ENCODE peak calls at places on chromosome 16, in seven cellular contexts. Q, I, J, C, P, R and X are unnamed samples.

GRCh38 chr16:54446639-54447038 is 160.1 kb upstream of the IRX3 start:
- DNase-seq in Q (peak; percentile 84), R (no peak), P (peak; percentile 40), J (no peak), C (peak; percentile 74), I (peak; percentile 89), X (peak; percentile 92)

GRCh38 chr16:1141716-1142115 is 11.2 kb upstream of the CACNA1H start:
- DNase-seq in C (no peak), P (no peak), Q (no peak), R (no peak), I (no peak), J (no peak), X (no peak)

GRCh38 chr16:17768257-17768656 is 297.5 kb upstream of the XYLT1 start:
- DNase-seq in C (peak; percentile 82), P (no peak), Q (peak; percentile 14), I (no peak), R (no peak), J (no peak), X (peak; percentile 60)

GRCh38 chr16:50308237-50308965 is 42.0 kb downstream of the ADCY7 start:
- DNase-seq in J (no peak), R (no peak), C (no peak), P (no peak), I (no peak), Q (no peak), X (no peak)

GRCh38 chr16:81574168-81574567 is 129.6 kb downstream of the CMIP start:
- DNase-seq in P (no peak), J (no peak), R (no peak), C (no peak), I (no peak), Q (no peak), X (no peak)

GRCh38 chr16:80924372-80924978 is 82.2 kb downstream of the CMC2 start:
- DNase-seq in Q (peak; percentile 79), J (peak; percentile 58), C (peak; percentile 67), P (peak; percentile 30), I (peak; percentile 62), R (peak; percentile 4), X (peak; percentile 24)

GRCh38 chr16:83615131-83615530 is 192.6 kb upstream of the HSBP1 start:
- DNase-seq in P (no peak), I (no peak), Q (no peak), J (no peak), C (peak; percentile 31), R (no peak), X (peak; percentile 24)

GRCh38 chr16:67346328-67346727 is 19.7 kb downstream of the LRRC36 start:
- DNase-seq in R (no peak), I (no peak), C (no peak), J (no peak), P (no peak), Q (no peak), X (no peak)

GRCh38 chr16:3364774-3365427 is 9.2 kb downstream of the OR2C1 start:
- DNase-seq in Q (peak; percentile 94), C (peak; percentile 97), I (no peak), J (no peak), P (peak; percentile 88), R (peak; percentile 83), X (peak; percentile 94)

GRCh38 chr16:81586421-81586820 is 141.8 kb downstream of the CMIP start:
- DNase-seq in C (peak; percentile 24), P (no peak), Q (no peak), I (peak; percentile 83), R (no peak), J (peak; percentile 74), X (peak; percentile 55)

GRCh38 chr16:80680839-80681238 is 123.6 kb downstream of the CDYL2 start:
- DNase-seq in Q (no peak), I (no peak), R (no peak), P (no peak), J (no peak), C (no peak), X (no peak)

GRCh38 chr16:67720236-67720635 is 1.1 kb upstream of the GFOD2 start:
- DNase-seq in R (no peak), P (no peak), J (no peak), Q (peak; percentile 11), I (no peak), C (no peak), X (no peak)

GRCh38 chr16:77789646-77790370 is 1.4 kb downstream of the VAT1L start:
- DNase-seq in C (no peak), P (no peak), I (peak; percentile 10), Q (no peak), J (no peak), R (no peak), X (no peak)

GRCh38 chr16:17359778-17360177 is 111.0 kb downstream of the XYLT1 start:
- DNase-seq in Q (no peak), P (no peak), R (peak; percentile 30), I (peak; percentile 76), C (peak; percentile 79), J (no peak), X (peak; percentile 91)

GRCh38 chr16:28258571-28258970 is 33.8 kb upstream of the SBK1 start:
- DNase-seq in J (no peak), Q (peak; percentile 19), I (no peak), C (no peak), R (no peak), P (peak; percentile 67), X (no peak)

GRCh38 chr16:68719993-68720489 is 17.1 kb upstream of the CDH1 start:
- DNase-seq in Q (no peak), I (no peak), P (no peak), R (no peak), C (no peak), J (no peak), X (no peak)

GRCh38 chr16:56400458-56400857 is 24.9 kb downstream of the AMFR start:
- DNase-seq in Q (no peak), J (no peak), R (no peak), C (no peak), P (no peak), I (no peak), X (no peak)

GRCh38 chr16:89268585-89268984 is 51.1 kb downstream of the ZNF778 start:
- DNase-seq in Q (no peak), P (no peak), C (no peak), R (no peak), I (no peak), J (no peak), X (no peak)

GRCh38 chr16:80347900-80348299 is 192.9 kb upstream of the DYNLRB2 start:
- DNase-seq in C (no peak), I (no peak), J (no peak), Q (peak; percentile 3), P (peak; percentile 23), R (no peak), X (peak; percentile 36)

GRCh38 chr16:22191966-22192260 is 14.2 kb upstream of the EEF2K start:
- DNase-seq in R (no peak), I (peak; percentile 27), C (no peak), P (no peak), Q (no peak), J (no peak), X (no peak)

GRCh38 chr16:66116163-66116792 is 250.2 kb upstream of the CDH5 start:
- DNase-seq in C (peak; percentile 57), R (no peak), P (no peak), I (peak; percentile 37), J (no peak), Q (no peak), X (peak; percentile 69)

GRCh38 chr16:89014611-89015230 is 37.7 kb upstream of the CBFA2T3 start:
- DNase-seq in I (no peak), C (no peak), P (no peak), R (no peak), Q (no peak), J (no peak), X (no peak)

GRCh38 chr16:78034530-78034929 is 12.2 kb downstream of the CLEC3A start:
- DNase-seq in P (no peak), J (no peak), C (no peak), I (no peak), Q (no peak), R (no peak), X (peak; percentile 56)

GRCh38 chr16:2428051-2428786 is 1.0 kb upstream of the CCNF start:
- DNase-seq in P (peak; percentile 32), I (peak; percentile 26), R (no peak), C (peak; percentile 46), Q (peak; percentile 27), J (no peak), X (peak; percentile 51)

GRCh38 chr16:81720973-81721907 is 57.9 kb upstream of the PLCG2 start:
- DNase-seq in P (no peak), I (no peak), J (no peak), R (no peak), Q (peak; percentile 34), C (no peak), X (no peak)

GRCh38 chr16:78705694-78706093 is 606.2 kb downstream of the WWOX start:
- DNase-seq in P (no peak), I (peak; percentile 18), R (peak; percentile 40), C (no peak), J (no peak), Q (peak; percentile 10), X (peak; percentile 48)

GRCh38 chr16:23321206-23321875 is 19.2 kb downstream of the SCNN1B start:
- DNase-seq in C (no peak), Q (no peak), I (no peak), J (no peak), P (no peak), R (no peak), X (no peak)

GRCh38 chr16:84053237-84053636 is 10.6 kb upstream of the SLC38A8 start:
- DNase-seq in C (no peak), I (no peak), P (peak; percentile 7), R (no peak), Q (no peak), J (no peak), X (no peak)

GRCh38 chr16:11916524-11917285 is 949 bp upstream of the GSPT1 start:
- DNase-seq in C (peak; percentile 60), I (peak; percentile 69), Q (no peak), P (no peak), J (no peak), R (no peak), X (peak; percentile 84)

GRCh38 chr16:74586948-74587347 is 20.0 kb downstream of the GLG1 start:
- DNase-seq in Q (no peak), C (no peak), P (no peak), J (no peak), R (no peak), I (no peak), X (no peak)

GRCh38 chr16:52592216-52592592 is 45.3 kb upstream of the TOX3 start:
- DNase-seq in Q (no peak), J (no peak), R (no peak), P (no peak), C (no peak), I (no peak), X (no peak)

GRCh38 chr16:30985401-30986128 is 558 bp downstream of the HSD3B7 start:
- DNase-seq in C (peak; percentile 33), R (no peak), P (no peak), Q (no peak), J (peak; percentile 37), I (peak; percentile 61), X (peak; percentile 56)

GRCh38 chr16:73025111-73025505 is 22.8 kb downstream of the ZFHX3 start:
- DNase-seq in P (no peak), Q (peak; percentile 39), I (no peak), C (no peak), R (no peak), J (no peak), X (no peak)

GRCh38 chr16:64469906-64470702 is 651.8 kb downstream of the CDH11 start:
- DNase-seq in R (no peak), I (no peak), P (peak; percentile 20), Q (peak; percentile 35), J (no peak), C (no peak), X (no peak)

GRCh38 chr16:51453296-51453695 is 302.2 kb upstream of the SALL1 start:
- DNase-seq in P (no peak), C (no peak), I (no peak), Q (no peak), J (no peak), R (no peak), X (peak; percentile 18)

GRCh38 chr16:90032664-90033346 is 13.5 kb upstream of the DBNDD1 start:
- DNase-seq in P (no peak), R (no peak), I (no peak), C (peak; percentile 41), Q (peak; percentile 57), J (no peak), X (peak; percentile 67)

GRCh38 chr16:4825196-4825595 is 21.9 kb downstream of the GLYR1 start:
- DNase-seq in I (no peak), J (no peak), R (no peak), P (peak; percentile 39), C (no peak), Q (no peak), X (no peak)

GRCh38 chr16:75188832-75189477 is 18.0 kb downstream of the CTRB2 start:
- DNase-seq in C (no peak), R (no peak), J (no peak), Q (no peak), P (no peak), I (no peak), X (no peak)